ENCODE peak calls at places on chromosomes 12 and 14, in five cellular contexts. T, X, P, G and D are unnamed samples.
A peak's percentile ranks its signal among the peaks of the same experiment; 100 is the strongest.

GRCh38 chr12:57722716-57723629 is 15.6 kb downstream of the AGAP2 start:
- DNase-seq in X (no peak), G (no peak), T (no peak), P (no peak), D (no peak)

GRCh38 chr14:76863724-76864407 is 37.7 kb downstream of the LRRC74A start:
- DNase-seq in X (peak; percentile 23), G (peak; percentile 58), T (no peak), P (peak; percentile 48), D (no peak)

GRCh38 chr14:61453103-61453767 is 131.9 kb downstream of the PRKCH start:
- DNase-seq in T (no peak), P (no peak), X (no peak), G (no peak), D (no peak)

GRCh38 chr14:84017533-84017932 is 1512.4 kb upstream of the FLRT2 start:
- DNase-seq in T (no peak), P (no peak), G (no peak), X (no peak), D (no peak)

GRCh38 chr12:58741226-58741625 is 179.1 kb downstream of the LRIG3 start:
- DNase-seq in X (no peak), P (no peak), G (no peak), T (no peak), D (no peak)

GRCh38 chr12:122080149-122081107 is 1.9 kb downstream of the MLXIP start:
- DNase-seq in G (peak; percentile 94), X (no peak), P (peak; percentile 90), T (no peak), D (peak; percentile 84)

GRCh38 chr12:49198431-49199155 is 9.7 kb upstream of the TUBA1A start:
- DNase-seq in X (no peak), P (peak; percentile 78), T (no peak), G (peak; percentile 87), D (peak; percentile 92)

GRCh38 chr14:61369097-61369496 is 47.7 kb downstream of the PRKCH start:
- DNase-seq in G (no peak), T (no peak), X (no peak), P (no peak), D (no peak)

GRCh38 chr14:104700747-104701215 is 11.4 kb downstream of the INF2 start:
- DNase-seq in X (no peak), P (no peak), G (no peak), T (no peak), D (no peak)

GRCh38 chr12:93595336-93595735 is 22.9 kb downstream of the SOCS2 start:
- DNase-seq in T (no peak), P (no peak), G (no peak), X (no peak), D (no peak)

GRCh38 chr14:94239416-94239815 is 53.7 kb downstream of the SERPINA10 start:
- DNase-seq in G (no peak), T (no peak), P (no peak), X (no peak), D (no peak)

GRCh38 chr14:55057919-55058318 is 6.5 kb downstream of the MAPK1IP1L start:
- DNase-seq in X (no peak), T (no peak), G (no peak), P (no peak), D (no peak)

GRCh38 chr12:52364901-52365489 is 2.3 kb downstream of the KRT85 start:
- DNase-seq in T (no peak), P (no peak), X (no peak), G (no peak), D (no peak)

GRCh38 chr12:111753144-111753881 is 13.4 kb upstream of the ALDH2 start:
- DNase-seq in G (peak; percentile 81), X (no peak), P (peak; percentile 86), T (no peak), D (peak; percentile 74)

GRCh38 chr14:103372552-103373304 is 12.5 kb upstream of the MARK3 start:
- DNase-seq in T (no peak), X (no peak), P (peak; percentile 86), G (peak; percentile 87), D (peak; percentile 82)

GRCh38 chr14:82879949-82880535 is 1346.4 kb upstream of the SEL1L start:
- DNase-seq in X (no peak), G (no peak), T (no peak), P (no peak), D (no peak)

GRCh38 chr14:99792551-99793212 is 531 bp upstream of the EML1 start:
- DNase-seq in X (no peak), T (no peak), P (peak; percentile 25), G (peak; percentile 20), D (peak; percentile 38)

GRCh38 chr12:53219956-53220856 is 11.8 kb downstream of the RARG start:
- DNase-seq in X (peak; percentile 76), G (peak; percentile 77), T (peak; percentile 82), P (peak; percentile 71), D (peak; percentile 63)

GRCh38 chr12:100720016-100720654 is 74.4 kb upstream of the ANO4 start:
- DNase-seq in G (no peak), T (no peak), X (no peak), P (no peak), D (peak; percentile 53)

GRCh38 chr12:100716658-100716948 is 78.0 kb upstream of the ANO4 start:
- DNase-seq in P (no peak), T (no peak), G (no peak), X (no peak), D (no peak)

GRCh38 chr12:100716949-100717732 is 77.4 kb upstream of the ANO4 start:
- DNase-seq in G (peak; percentile 23), P (no peak), X (no peak), T (no peak), D (peak; percentile 31)

GRCh38 chr12:100717733-100718067 is 76.9 kb upstream of the ANO4 start:
- DNase-seq in T (no peak), P (no peak), G (no peak), X (no peak), D (peak; percentile 20)

DNA sequence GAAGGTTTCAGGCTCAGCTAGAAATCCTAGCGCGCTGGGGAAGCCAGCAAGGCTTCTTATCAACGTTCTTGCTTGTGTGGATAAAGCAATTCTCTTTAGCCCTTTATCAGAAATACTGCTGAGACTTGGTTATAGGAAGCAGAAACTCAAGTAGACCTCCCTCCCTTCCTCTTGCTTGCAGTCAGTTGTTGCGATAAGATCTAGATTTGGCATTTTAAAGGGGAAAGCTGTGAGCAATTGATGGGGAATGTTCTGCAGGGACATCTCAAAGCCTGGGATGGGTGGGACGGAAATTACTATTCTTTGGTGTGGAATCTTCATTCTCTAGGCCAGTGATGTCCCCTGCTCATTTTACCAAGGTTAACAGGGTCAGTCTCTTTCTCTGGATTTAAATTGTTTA is 76.4 kb upstream of the ANO4 start:
- DNase-seq in P (no peak), T (no peak), X (no peak), G (peak; percentile 36), D (peak; percentile 49)
- H3K4me3 ChIP-seq in P (no peak overlapping the region), T (no peak overlapping the region), X (no peak overlapping the region), G (peak overlapping the region; percentile 59), D (peak overlapping the region; percentile 59)

GRCh38 chr12:62868820-62869219 is 66.1 kb downstream of the PPM1H start:
- DNase-seq in P (no peak), G (no peak), X (no peak), T (no peak), D (no peak)

GRCh38 chr12:62862259-62862881 is 72.6 kb downstream of the PPM1H start:
- DNase-seq in T (no peak), P (no peak), X (no peak), G (peak; percentile 44), D (peak; percentile 45)

GRCh38 chr12:62865860-62866407 is 69.0 kb downstream of the PPM1H start:
- DNase-seq in X (no peak), P (no peak), G (peak; percentile 16), T (no peak), D (peak; percentile 58)

GRCh38 chr12:62865090-62865489 is 69.9 kb downstream of the PPM1H start:
- DNase-seq in X (no peak), T (no peak), G (no peak), P (no peak), D (peak; percentile 61)

GRCh38 chr12:62866451-62867082 is 68.4 kb downstream of the PPM1H start:
- DNase-seq in G (peak; percentile 69), T (no peak), X (no peak), P (no peak), D (peak; percentile 73)
- H3K4me3 ChIP-seq in G (no peak overlapping the region), T (no peak overlapping the region), X (no peak overlapping the region), P (no peak overlapping the region), D (no peak overlapping the region)

GRCh38 chr12:1595690-1596347 is 1.4 kb upstream of the FBXL14 start:
- DNase-seq in P (no peak), G (no peak), T (no peak), X (no peak), D (peak; percentile 72)
- H3K4me3 ChIP-seq in P (no peak overlapping the region), G (no peak overlapping the region), T (no peak overlapping the region), X (peak overlapping the region; percentile 64), D (peak overlapping the region; percentile 72)

DNA sequence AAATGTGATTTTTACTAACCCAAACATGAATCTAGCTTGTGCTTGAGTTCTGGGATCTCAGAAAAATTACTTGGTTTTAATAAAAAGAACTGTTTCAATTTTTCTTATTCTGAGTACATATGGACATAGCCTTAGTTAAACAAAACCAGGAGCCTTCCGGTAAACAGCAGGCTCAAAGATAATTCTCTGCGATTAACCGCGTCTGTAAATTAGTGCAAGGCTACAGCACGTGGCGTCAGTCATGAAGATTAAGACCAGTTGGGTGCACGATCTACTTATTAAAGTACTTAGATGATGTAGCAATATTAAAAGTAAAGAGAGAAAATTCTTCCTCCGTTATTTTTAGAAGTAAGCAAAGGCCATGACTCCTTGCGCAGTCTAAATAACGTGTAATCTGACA is 707 bp downstream of the KCNJ8 start:
- DNase-seq in T (no peak), P (peak; percentile 22), G (no peak), X (no peak), D (no peak)
- H3K4me3 ChIP-seq in T (no peak overlapping the region), P (no peak overlapping the region), G (peak overlapping the region; percentile 52), X (no peak overlapping the region), D (peak overlapping the region; percentile 60)

GRCh38 chr14:95361373-95362179 is 41.9 kb upstream of the CLMN start:
- DNase-seq in G (peak; percentile 38), X (peak; percentile 4), P (peak; percentile 25), T (peak; percentile 20), D (no peak)
- H3K4me3 ChIP-seq in G (no peak overlapping the region), X (no peak overlapping the region), P (no peak overlapping the region), T (no peak overlapping the region), D (no peak overlapping the region)

GRCh38 chr12:31298510-31298904 is 27.4 kb downstream of the SINHCAF start:
- DNase-seq in T (no peak), G (no peak), P (no peak), X (no peak), D (no peak)
- H3K4me3 ChIP-seq in T (no peak overlapping the region), G (no peak overlapping the region), P (no peak overlapping the region), X (no peak overlapping the region), D (no peak overlapping the region)